ENCODE peak calls at places on chromosomes 1 and 21, in seven cellular contexts. T is GM04503, A is NCI-H2081, E is NCI-H2171, N is GM04504, V is head of caudate nucleus, K is activated T-helper 1 cell treated with Interleukin-2 at 50 U/mL for 16 hours. X is an unnamed sample.

GRCh38 chr1:115116511-115116910 is 27.2 kb upstream of the TSPAN2 start:
- DNase-seq in T (no peak), A (no peak), E (no peak), N (no peak), V (no peak), K (no peak), X (no peak)

GRCh38 chr1:187411118-187411517 is 582.4 kb downstream of the PLA2G4A start:
- DNase-seq in T (no peak), A (no peak), E (no peak), N (no peak), V (no peak), K (no peak), X (no peak)

GRCh38 chr1:243646841-243647240 is 203.2 kb downstream of the AKT3 start:
- DNase-seq in T (no peak), A (no peak), E (no peak), N (no peak), V (no peak), K (no peak), X (no peak)

GRCh38 chr1:185565314-185565713 is 168.9 kb upstream of the HMCN1 start:
- DNase-seq in T (peak; percentile 84), A (no peak), E (peak; percentile 40), N (peak; percentile 38), V (no peak), K (no peak), X (peak; percentile 27)

GRCh38 chr21:42644223-42645208 is 8.9 kb upstream of the PDE9A start:
- DNase-seq in T (no peak), A (no peak), E (no peak), N (no peak), V (no peak), K (no peak), X (no peak)

GRCh38 chr1:34681481-34682451 is 73.1 kb upstream of the GJB5 start:
- DNase-seq in T (no peak), A (peak; percentile 64), E (peak; percentile 37), N (no peak), V (peak; percentile 50), K (no peak), X (peak; percentile 2)

GRCh38 chr1:16607433-16607851 is 5.9 kb downstream of the NBPF1 start:
- DNase-seq in T (no peak), A (no peak), E (no peak), N (no peak), V (no peak), K (no peak), X (no peak)

GRCh38 chr1:59016390-59016789 is 232.5 kb upstream of the JUN start:
- DNase-seq in T (no peak), A (no peak), E (no peak), N (no peak), V (no peak), K (no peak), X (no peak)

GRCh38 chr1:208597571-208597970 is 353.4 kb upstream of the PLXNA2 start:
- DNase-seq in T (no peak), A (no peak), E (no peak), N (no peak), V (no peak), K (no peak), X (no peak)

GRCh38 chr21:21436012-21436545 is 437.9 kb downstream of the NCAM2 start:
- DNase-seq in T (no peak), A (no peak), E (no peak), N (no peak), V (no peak), K (no peak), X (no peak)

GRCh38 chr21:34640858-34641257 is 25.9 kb upstream of the RCAN1 start:
- DNase-seq in T (peak; percentile 52), A (no peak), E (no peak), N (peak; percentile 54), V (no peak), K (no peak), X (no peak)

GRCh38 chr21:26307640-26308039 is 137.1 kb upstream of the APP start:
- DNase-seq in T (no peak), A (no peak), E (no peak), N (no peak), V (no peak), K (no peak), X (no peak)

GRCh38 chr1:217214551-217214950 is 416.3 kb downstream of the GPATCH2 start:
- DNase-seq in T (no peak), A (no peak), E (no peak), N (no peak), V (no peak), K (no peak), X (no peak)

GRCh38 chr1:81254560-81254959 is 546.2 kb upstream of the ADGRL2 start:
- DNase-seq in T (no peak), A (no peak), E (no peak), N (no peak), V (no peak), K (no peak), X (no peak)

GRCh38 chr1:17189632-17190525 is 15.0 kb upstream of the PADI1 start:
- DNase-seq in T (peak; percentile 93), A (no peak), E (no peak), N (peak; percentile 96), V (no peak), K (no peak), X (no peak)

GRCh38 chr1:69993787-69994186 is 211.6 kb downstream of the LRRC40 start:
- DNase-seq in T (no peak), A (no peak), E (no peak), N (peak; percentile 12), V (no peak), K (no peak), X (no peak)

GRCh38 chr1:244445320-244446181 is 6.2 kb downstream of the ADSS2 start:
- DNase-seq in T (no peak), A (no peak), E (no peak), N (no peak), V (no peak), K (no peak), X (no peak)

GRCh38 chr1:7177438-7178126 is 392.3 kb downstream of the CAMTA1 start:
- DNase-seq in T (no peak), A (no peak), E (no peak), N (no peak), V (no peak), K (no peak), X (no peak)

GRCh38 chr1:151720974-151721787 is at the start of gene RIIAD1:
- DNase-seq in T (no peak), A (peak; percentile 24), E (peak; percentile 33), N (no peak), V (no peak), K (peak; percentile 17), X (no peak)

GRCh38 chr21:14977814-14978213 is 87.0 kb downstream of the NRIP1 start:
- DNase-seq in T (no peak), A (no peak), E (no peak), N (no peak), V (no peak), K (no peak), X (no peak)

GRCh38 chr1:239742416-239743109 is 349.1 kb upstream of the FMN2 start:
- DNase-seq in T (no peak), A (no peak), E (no peak), N (no peak), V (no peak), K (no peak), X (no peak)

GRCh38 chr1:75588779-75589475 is 22.0 kb downstream of the SLC44A5 start:
- DNase-seq in T (no peak), A (no peak), E (no peak), N (no peak), V (no peak), K (no peak), X (no peak)

GRCh38 chr1:97636941-97637340 is 283.9 kb downstream of the DPYD start:
- DNase-seq in T (peak; percentile 45), A (no peak), E (no peak), N (no peak), V (no peak), K (no peak), X (no peak)

GRCh38 chr1:156004843-156005593 is 15.7 kb downstream of the SSR2 start:
- DNase-seq in T (no peak), A (no peak), E (no peak), N (no peak), V (no peak), K (peak; percentile 5), X (no peak)

GRCh38 chr1:41578712-41579335 is 94.3 kb upstream of the EDN2 start:
- DNase-seq in T (no peak), A (no peak), E (no peak), N (no peak), V (no peak), K (no peak), X (no peak)

GRCh38 chr1:20499718-20500117 is 8.2 kb downstream of the MUL1 start:
- DNase-seq in T (no peak), A (no peak), E (no peak), N (no peak), V (no peak), K (no peak), X (no peak)

GRCh38 chr1:212506666-212507065 is 73.9 kb downstream of the NENF start:
- DNase-seq in T (no peak), A (no peak), E (no peak), N (no peak), V (no peak), K (no peak), X (no peak)

GRCh38 chr1:35243681-35244080 is 24.8 kb upstream of the ZMYM4 start:
- DNase-seq in T (no peak), A (peak; percentile 8), E (peak; percentile 15), N (no peak), V (no peak), K (no peak), X (no peak)

GRCh38 chr1:19359357-19359756 is 47.2 kb downstream of the SLC66A1 start:
- DNase-seq in T (no peak), A (no peak), E (no peak), N (no peak), V (no peak), K (no peak), X (no peak)

GRCh38 chr1:29524285-29525065 is 288.2 kb downstream of the PTPRU start:
- DNase-seq in T (no peak), A (no peak), E (no peak), N (no peak), V (no peak), K (no peak), X (no peak)

GRCh38 chr1:156291226-156292061 is 4.0 kb downstream of the GLMP start:
- DNase-seq in T (no peak), A (peak; percentile 46), E (no peak), N (peak; percentile 64), V (peak; percentile 82), K (no peak), X (no peak)

GRCh38 chr1:19756480-19756879 is 43.2 kb downstream of the TMCO4 start:
- DNase-seq in T (no peak), A (no peak), E (no peak), N (no peak), V (no peak), K (no peak), X (no peak)

GRCh38 chr1:2126331-2127180 is 68.0 kb downstream of the FAAP20 start:
- DNase-seq in T (no peak), A (no peak), E (no peak), N (no peak), V (no peak), K (no peak), X (no peak)

GRCh38 chr1:115201598-115201997 is 112.3 kb upstream of the TSPAN2 start:
- DNase-seq in T (no peak), A (no peak), E (no peak), N (no peak), V (no peak), K (no peak), X (no peak)

GRCh38 chr1:242017580-242018233 is 18.8 kb upstream of the MAP1LC3C start:
- DNase-seq in T (no peak), A (peak; percentile 85), E (peak; percentile 1), N (no peak), V (peak; percentile 66), K (no peak), X (peak; percentile 26)